ENCODE peak calls at places on chromosomes 2 and 18, in six cellular contexts. One of them, this sample, is unnamed. For H3K27me3, the result is how much of the 10 kb centered on the place peaks cover.

GRCh38 chr2:219252084-219252483 is 959 bp upstream of the TUBA4B start:
- DNase-seq in esophagus muscularis mucosa: no peak
- DNase-seq in upper lobe of right lung: no peak
- DNase-seq in PC-3: peak
- DNase-seq in CD4-positive, alpha-beta T cell: no peak
- DNase-seq in foreskin keratinocyte: no peak
- DNase-seq in this sample: no peak

GRCh38 chr2:46032161-46032813 is 264.9 kb upstream of the EPAS1 start:
- DNase-seq in esophagus muscularis mucosa: no peak
- DNase-seq in upper lobe of right lung: no peak
- DNase-seq in PC-3: no peak
- DNase-seq in CD4-positive, alpha-beta T cell: no peak
- DNase-seq in foreskin keratinocyte: no peak
- DNase-seq in this sample: no peak

GRCh38 chr2:26182887-26183630 is 10.2 kb downstream of the GAREM2 start:
- DNase-seq in esophagus muscularis mucosa: no peak
- DNase-seq in upper lobe of right lung: no peak
- DNase-seq in PC-3: no peak
- DNase-seq in CD4-positive, alpha-beta T cell: no peak
- DNase-seq in foreskin keratinocyte: no peak
- DNase-seq in this sample: no peak

GRCh38 chr2:47072728-47073191 is 82.3 kb downstream of the STPG4 start:
- DNase-seq in esophagus muscularis mucosa: no peak
- DNase-seq in upper lobe of right lung: peak
- DNase-seq in PC-3: no peak
- DNase-seq in CD4-positive, alpha-beta T cell: no peak
- DNase-seq in foreskin keratinocyte: no peak
- DNase-seq in this sample: no peak

GRCh38 chr2:181253438-181253837 is 203.7 kb upstream of the ITGA4 start:
- DNase-seq in esophagus muscularis mucosa: no peak
- DNase-seq in upper lobe of right lung: no peak
- DNase-seq in PC-3: no peak
- DNase-seq in CD4-positive, alpha-beta T cell: no peak
- DNase-seq in foreskin keratinocyte: no peak
- DNase-seq in this sample: no peak

GRCh38 chr2:86118130-86118529 is 12.1 kb downstream of the PTCD3 start:
- DNase-seq in esophagus muscularis mucosa: no peak
- DNase-seq in upper lobe of right lung: no peak
- DNase-seq in PC-3: no peak
- DNase-seq in CD4-positive, alpha-beta T cell: no peak
- DNase-seq in foreskin keratinocyte: no peak
- DNase-seq in this sample: no peak

GRCh38 chr2:31324000-31324633 is 90.2 kb downstream of the EHD3 start:
- DNase-seq in esophagus muscularis mucosa: no peak
- DNase-seq in upper lobe of right lung: no peak
- DNase-seq in PC-3: peak
- DNase-seq in CD4-positive, alpha-beta T cell: no peak
- DNase-seq in foreskin keratinocyte: no peak
- DNase-seq in this sample: no peak

GRCh38 chr2:229731916-229732315 is 17.6 kb upstream of the DNER start:
- DNase-seq in esophagus muscularis mucosa: no peak
- DNase-seq in upper lobe of right lung: no peak
- DNase-seq in PC-3: no peak
- DNase-seq in CD4-positive, alpha-beta T cell: no peak
- DNase-seq in foreskin keratinocyte: no peak
- DNase-seq in this sample: peak

GRCh38 chr18:43661570-43661969 is 384.3 kb upstream of the SYT4 start:
- DNase-seq in esophagus muscularis mucosa: no peak
- DNase-seq in upper lobe of right lung: no peak
- DNase-seq in PC-3: peak
- DNase-seq in CD4-positive, alpha-beta T cell: no peak
- DNase-seq in foreskin keratinocyte: peak
- DNase-seq in this sample: peak

GRCh38 chr2:195535911-195536522 is 121.0 kb upstream of the SLC39A10 start:
- DNase-seq in esophagus muscularis mucosa: no peak
- DNase-seq in upper lobe of right lung: peak
- DNase-seq in PC-3: no peak
- DNase-seq in CD4-positive, alpha-beta T cell: peak
- DNase-seq in foreskin keratinocyte: no peak
- DNase-seq in this sample: no peak

GRCh38 chr2:65193446-65193845 is 34.2 kb upstream of the ACTR2 start:
- DNase-seq in esophagus muscularis mucosa: no peak
- DNase-seq in upper lobe of right lung: no peak
- DNase-seq in PC-3: no peak
- DNase-seq in CD4-positive, alpha-beta T cell: no peak
- DNase-seq in foreskin keratinocyte: no peak
- DNase-seq in this sample: no peak

GRCh38 chr2:163610817-163611556 is 124.8 kb downstream of the FIGN start:
- DNase-seq in esophagus muscularis mucosa: no peak
- DNase-seq in upper lobe of right lung: no peak
- DNase-seq in PC-3: peak
- DNase-seq in CD4-positive, alpha-beta T cell: no peak
- DNase-seq in foreskin keratinocyte: no peak
- DNase-seq in this sample: peak
- H3K27ac ChIP-seq in esophagus muscularis mucosa: no peak
- H3K27ac ChIP-seq in upper lobe of right lung: no peak
- H3K27ac ChIP-seq in PC-3: no peak
- H3K27ac ChIP-seq in CD4-positive, alpha-beta T cell: no peak
- H3K27ac ChIP-seq in foreskin keratinocyte: no peak
- H3K27ac ChIP-seq in this sample: no peak

DNA sequence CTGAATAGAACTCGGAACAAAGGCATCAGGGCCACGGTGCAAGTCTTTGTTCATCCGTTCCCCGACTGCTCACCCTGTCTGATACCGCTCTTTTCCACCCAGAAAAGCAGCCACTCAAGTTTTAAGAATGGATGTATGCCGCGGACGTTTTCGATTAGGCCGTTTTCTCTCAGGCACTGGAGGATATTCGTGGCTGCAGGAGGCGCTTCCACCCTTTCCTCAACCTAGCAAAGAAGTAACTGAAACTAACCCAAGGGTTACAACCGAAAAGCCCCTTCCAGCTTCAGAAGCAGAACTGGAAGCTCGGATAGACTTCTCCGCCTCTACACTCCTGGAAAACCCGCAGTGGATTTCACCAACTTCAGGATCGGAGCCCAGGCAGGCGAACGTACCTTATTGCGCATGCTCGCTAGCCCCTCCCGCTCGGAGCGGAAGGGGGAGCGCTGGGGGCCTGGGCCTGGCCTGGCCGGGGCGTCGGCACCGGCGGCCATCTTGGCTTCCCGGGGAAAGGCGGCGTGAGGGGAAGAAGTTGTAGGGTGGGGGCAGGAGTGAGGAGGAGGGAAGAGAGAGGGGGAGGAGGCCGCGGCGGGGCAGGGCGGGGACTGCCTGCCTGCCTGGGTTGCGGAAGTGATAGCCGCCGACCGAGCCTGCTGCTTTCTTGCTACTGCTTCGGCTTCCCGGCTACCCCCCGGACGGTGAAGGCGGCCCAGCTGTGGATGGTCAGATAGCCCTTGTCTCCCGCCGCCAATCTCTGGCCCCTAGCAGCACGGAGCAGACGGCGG is at the start of gene ACTR3:
- DNase-seq in esophagus muscularis mucosa: peak
- DNase-seq in upper lobe of right lung: peak
- DNase-seq in PC-3: peak
- DNase-seq in CD4-positive, alpha-beta T cell: peak
- DNase-seq in foreskin keratinocyte: peak
- DNase-seq in this sample: peak
- TF ChIP-seq CTCF in esophagus muscularis mucosa: peak
- TF ChIP-seq CTCF in upper lobe of right lung: no peak
- TF ChIP-seq CTCF in PC-3: no peak
- TF ChIP-seq CTCF in CD4-positive, alpha-beta T cell: no peak
- TF ChIP-seq CTCF in foreskin keratinocyte: peak
- TF ChIP-seq CTCF in this sample: peak

GRCh38 chr2:104857262-104858221 is 3.6 kb downstream of the POU3F3 start:
- DNase-seq in esophagus muscularis mucosa: no peak
- DNase-seq in upper lobe of right lung: no peak
- DNase-seq in PC-3: no peak
- DNase-seq in CD4-positive, alpha-beta T cell: no peak
- DNase-seq in foreskin keratinocyte: no peak
- DNase-seq in this sample: no peak
- H3K27me3 ChIP-seq in esophagus muscularis mucosa: half or more
- H3K27me3 ChIP-seq in upper lobe of right lung: half or more
- H3K27me3 ChIP-seq in PC-3: half or more
- H3K27me3 ChIP-seq in CD4-positive, alpha-beta T cell: half or more
- H3K27me3 ChIP-seq in foreskin keratinocyte: half or more
- H3K27me3 ChIP-seq in this sample: half or more

GRCh38 chr2:16105178-16105663 is 164.9 kb downstream of the MYCN start:
- DNase-seq in esophagus muscularis mucosa: no peak
- DNase-seq in upper lobe of right lung: no peak
- DNase-seq in PC-3: no peak
- DNase-seq in CD4-positive, alpha-beta T cell: no peak
- DNase-seq in foreskin keratinocyte: no peak
- DNase-seq in this sample: no peak
- H3K27ac ChIP-seq in esophagus muscularis mucosa: no peak
- H3K27ac ChIP-seq in upper lobe of right lung: no peak
- H3K27ac ChIP-seq in PC-3: no peak
- H3K27ac ChIP-seq in CD4-positive, alpha-beta T cell: no peak
- H3K27ac ChIP-seq in foreskin keratinocyte: no peak
- H3K27ac ChIP-seq in this sample: no peak

This sample was measured in A673.